ENCODE peak calls at places on chromosomes 6 and 20, in nine cellular contexts. C is iPS DF 6.9; H is suprapubic skin; V is stomach; A is effector memory CD4-positive, alpha-beta T cell; W is neuronal stem cell; T is right atrium auricular region; D is HCT116; I is tibial artery. K is an unnamed sample.

GRCh38 chr6:163945813-163946212 is 531.3 kb downstream of the QKI start:
- DNase-seq in C (no peak), H (no peak), V (peak; percentile 31), A (no peak), W (no peak), T (no peak), D (no peak), I (no peak), K (no peak)

GRCh38 chr6:43803783-43804549 is 34.0 kb downstream of the VEGFA start:
- DNase-seq in C (no peak), H (no peak), V (no peak), A (no peak), W (no peak), T (no peak), D (peak; percentile 22), I (no peak), K (no peak)

GRCh38 chr6:32954983-32955802 is 2.3 kb upstream of the HLA-DMA start:
- DNase-seq in C (no peak), H (no peak), V (peak; percentile 38), A (no peak), W (no peak), T (no peak), D (no peak), I (no peak), K (no peak)

GRCh38 chr6:43737272-43738081 is 32.5 kb upstream of the VEGFA start:
- DNase-seq in C (no peak), H (peak; percentile 47), V (no peak), A (no peak), W (no peak), T (no peak), D (no peak), I (no peak), K (peak; percentile 71)

GRCh38 chr20:46359233-46359751 is 47.1 kb downstream of the ELMO2 start:
- DNase-seq in C (no peak), H (no peak), V (no peak), A (no peak), W (no peak), T (no peak), D (no peak), I (no peak), K (no peak)

GRCh38 chr20:9079038-9079731 is 10.3 kb downstream of the PLCB4 start:
- DNase-seq in C (no peak), H (no peak), V (no peak), A (no peak), W (no peak), T (no peak), D (no peak), I (no peak), K (no peak)

GRCh38 chr6:147508073-147508870 is at the start of gene SAMD5:
- DNase-seq in C (no peak), H (peak; percentile 62), V (peak; percentile 65), A (no peak), W (peak; percentile 63), T (no peak), D (peak; percentile 32), I (peak; percentile 24), K (no peak)

GRCh38 chr20:61251529-61252393 is at the start of gene CDH4:
- DNase-seq in C (no peak), H (no peak), V (no peak), A (no peak), W (no peak), T (no peak), D (no peak), I (no peak), K (no peak)

GRCh38 chr20:2390971-2391675 is 10.4 kb downstream of the TGM6 start:
- DNase-seq in C (no peak), H (no peak), V (no peak), A (no peak), W (no peak), T (no peak), D (no peak), I (no peak), K (peak; percentile 47)

GRCh38 chr6:146515212-146515611 is 28.4 kb upstream of the RAB32 start:
- DNase-seq in C (no peak), H (no peak), V (no peak), A (no peak), W (no peak), T (no peak), D (no peak), I (no peak), K (no peak)

GRCh38 chr20:13546497-13547131 is 92.1 kb downstream of the TASP1 start:
- DNase-seq in C (peak; percentile 57), H (peak; percentile 85), V (peak; percentile 77), A (peak; percentile 8), W (peak; percentile 73), T (peak; percentile 83), D (peak; percentile 69), I (peak; percentile 87), K (no peak)

GRCh38 chr20:60055740-60056139 is 97.5 kb downstream of the CDH26 start:
- DNase-seq in C (no peak), H (peak; percentile 70), V (peak; percentile 41), A (peak; percentile 32), W (no peak), T (peak; percentile 75), D (no peak), I (peak; percentile 68), K (peak; percentile 75)

GRCh38 chr6:66735106-66735890 is 1028.3 kb upstream of the EYS start:
- DNase-seq in C (no peak), H (no peak), V (no peak), A (no peak), W (no peak), T (no peak), D (no peak), I (no peak), K (no peak)

GRCh38 chr6:154797857-154798256 is 64.6 kb downstream of the SCAF8 start:
- DNase-seq in C (no peak), H (no peak), V (no peak), A (no peak), W (no peak), T (no peak), D (no peak), I (no peak), K (no peak)

GRCh38 chr20:10115021-10115420 is 80.2 kb downstream of the ANKEF1 start:
- DNase-seq in C (no peak), H (no peak), V (no peak), A (no peak), W (no peak), T (no peak), D (no peak), I (no peak), K (no peak)

GRCh38 chr6:132142768-132143167 is 191.6 kb upstream of the CCN2 start:
- DNase-seq in C (no peak), H (no peak), V (no peak), A (no peak), W (no peak), T (no peak), D (no peak), I (no peak), K (no peak)

GRCh38 chr6:90384720-90385119 is 88.1 kb upstream of the BACH2 start:
- DNase-seq in C (no peak), H (no peak), V (no peak), A (no peak), W (no peak), T (no peak), D (no peak), I (no peak), K (no peak)

GRCh38 chr20:61127311-61128044 is 124.6 kb upstream of the CDH4 start:
- DNase-seq in C (no peak), H (no peak), V (no peak), A (no peak), W (no peak), T (no peak), D (no peak), I (no peak), K (no peak)

GRCh38 chr20:46715292-46715756 is 5.9 kb downstream of the SLC2A10 start:
- DNase-seq in C (no peak), H (peak; percentile 82), V (peak; percentile 41), A (no peak), W (no peak), T (no peak), D (no peak), I (peak; percentile 38), K (no peak)

GRCh38 chr6:105178636-105179035 is 1.2 kb downstream of the POPDC3 start:
- DNase-seq in C (no peak), H (no peak), V (no peak), A (no peak), W (no peak), T (no peak), D (no peak), I (no peak), K (no peak)

GRCh38 chr20:32330555-32330897 is 27.6 kb upstream of the ASXL1 start:
- DNase-seq in C (no peak), H (no peak), V (no peak), A (no peak), W (no peak), T (no peak), D (no peak), I (no peak), K (no peak)
- H3K27ac ChIP-seq in C (no peak overlapping the region), H (no peak overlapping the region), V (no peak overlapping the region), A (no peak overlapping the region), W (no peak overlapping the region), T (no peak overlapping the region), D (no peak overlapping the region), I (no peak overlapping the region), K (no peak overlapping the region)

GRCh38 chr6:109740787-109741186 is 49.7 kb downstream of the FIG4 start:
- DNase-seq in C (no peak), H (no peak), V (peak; percentile 26), A (no peak), W (no peak), T (no peak), D (no peak), I (no peak), K (no peak)
- H3K27ac ChIP-seq in C (no peak overlapping the region), H (no peak overlapping the region), V (peak overlapping the region; percentile 14), A (no peak overlapping the region), W (no peak overlapping the region), T (no peak overlapping the region), D (no peak overlapping the region), I (no peak overlapping the region), K (no peak overlapping the region)

DNA sequence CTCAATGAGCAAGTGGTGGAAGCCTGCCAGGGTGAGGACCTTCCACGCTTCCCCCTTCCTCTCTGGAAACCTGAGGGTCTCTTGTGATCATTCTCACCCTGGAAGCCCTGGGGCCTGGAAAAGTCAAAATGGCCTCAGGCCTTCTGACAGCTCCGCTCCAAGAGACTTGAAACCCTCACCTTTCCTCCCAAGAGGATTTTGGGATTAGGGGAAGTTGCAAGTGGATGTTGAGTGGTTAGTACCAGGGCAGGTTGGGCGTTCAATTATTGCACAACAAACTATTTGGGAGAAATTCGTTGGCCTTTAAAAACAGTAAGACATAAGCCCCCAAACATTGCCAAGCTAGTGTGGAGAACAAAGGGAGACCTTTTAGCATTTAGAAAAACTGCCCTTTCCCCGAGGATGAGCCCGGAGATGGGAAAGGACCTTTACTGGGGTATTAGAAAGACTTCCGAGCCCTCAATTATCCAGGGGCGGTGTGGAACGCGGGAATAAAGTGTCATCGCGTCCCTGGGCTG is 4.7 kb downstream of the NKX2-2 start:
- DNase-seq in C (no peak), H (no peak), V (no peak), A (no peak), W (no peak), T (no peak), D (no peak), I (no peak), K (peak; percentile 50)
- H3K27ac ChIP-seq in C (no peak overlapping the region), H (no peak overlapping the region), V (no peak overlapping the region), A (no peak overlapping the region), W (no peak overlapping the region), T (no peak overlapping the region), D (no peak overlapping the region), I (no peak overlapping the region), K (no peak overlapping the region)

DNA sequence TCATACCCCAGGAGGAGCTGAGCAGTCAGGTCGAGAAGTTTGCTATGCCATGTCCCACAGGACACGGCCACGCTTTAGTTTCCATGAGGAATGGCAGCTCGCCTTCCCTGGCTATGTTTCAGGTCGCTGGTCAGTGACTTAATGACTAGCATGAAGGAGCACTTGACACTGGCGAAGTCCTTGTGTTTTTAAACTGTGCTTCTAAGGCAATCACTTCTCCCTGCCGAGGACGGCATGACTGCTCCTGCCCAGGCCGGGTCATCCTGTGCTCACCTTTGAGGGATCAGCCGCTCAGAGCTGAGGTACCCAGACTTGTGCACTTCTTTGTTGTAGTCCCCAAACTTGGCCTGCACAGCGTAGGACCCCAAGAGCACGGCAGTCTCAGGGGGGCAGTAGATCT is 34.1 kb downstream of the EZR start:
- DNase-seq in C (no peak), H (no peak), V (peak; percentile 7), A (no peak), W (no peak), T (no peak), D (no peak), I (no peak), K (no peak)
- H3K27ac ChIP-seq in C (no peak overlapping the region), H (no peak overlapping the region), V (no peak overlapping the region), A (no peak overlapping the region), W (no peak overlapping the region), T (no peak overlapping the region), D (peak overlapping the region; percentile 34), I (no peak overlapping the region), K (no peak overlapping the region)

K was measured in coronary artery.